ENCODE peak calls at places on chromosomes 11 and 22, in five cellular contexts. X is colonic mucosa, G is uterus, F is T-helper 1 cell, E is AG09319. Q is an unnamed sample.

GRCh38 chr11:63882555-63883242 is 34.3 kb downstream of the RCOR2 start:
- DNase-seq in X (no peak), G (no peak), F (no peak), E (no peak), Q (peak; percentile 38)

GRCh38 chr11:126546191-126546590 is 190.7 kb downstream of the ST3GAL4 start:
- DNase-seq in X (no peak), G (no peak), F (no peak), E (no peak), Q (no peak)

GRCh38 chr11:59792507-59792906 is 18.1 kb downstream of the MRPL16 start:
- DNase-seq in X (no peak), G (no peak), F (no peak), E (no peak), Q (no peak)

GRCh38 chr11:95143106-95143681 is 53.5 kb downstream of the ENDOD1 start:
- DNase-seq in X (no peak), G (no peak), F (no peak), E (no peak), Q (no peak)

GRCh38 chr11:848380-848931 is 5.8 kb downstream of the TSPAN4 start:
- DNase-seq in X (no peak), G (no peak), F (peak; percentile 48), E (no peak), Q (peak; percentile 67)

GRCh38 chr11:84372366-84372765 is 1086.2 kb upstream of the CCDC90B start:
- DNase-seq in X (no peak), G (no peak), F (no peak), E (no peak), Q (no peak)

GRCh38 chr11:114262681-114263509 is 33.3 kb upstream of the NNMT start:
- DNase-seq in X (no peak), G (no peak), F (no peak), E (peak; percentile 7), Q (peak; percentile 46)

GRCh38 chr11:88179966-88180629 is 4.9 kb upstream of the RAB38 start:
- DNase-seq in X (no peak), G (no peak), F (no peak), E (no peak), Q (no peak)

GRCh38 chr11:63629426-63629825 is 15.2 kb upstream of the PLAAT3 start:
- DNase-seq in X (no peak), G (no peak), F (no peak), E (no peak), Q (no peak)

GRCh38 chr11:88301478-88302140 is 35.9 kb downstream of the CTSC start:
- DNase-seq in X (no peak), G (no peak), F (no peak), E (no peak), Q (no peak)

GRCh38 chr22:32804823-32805585 is 3.5 kb downstream of the TIMP3 start:
- DNase-seq in X (no peak), G (no peak), F (no peak), E (no peak), Q (no peak)

GRCh38 chr11:58919980-58920379 is 19.3 kb upstream of the GLYATL1 start:
- DNase-seq in X (peak; percentile 47), G (no peak), F (no peak), E (no peak), Q (no peak)

GRCh38 chr11:46892109-46892508 is 26.2 kb downstream of the LRP4 start:
- DNase-seq in X (no peak), G (no peak), F (no peak), E (no peak), Q (no peak)

Q was measured in left cardiac atrium.